ENCODE peak calls at places on chromosomes 5 and 9, in six cellular contexts. One of them, this sample, is unnamed.
A peak's percentile ranks its signal among the peaks of the same experiment; 100 is the strongest.

GRCh38 chr5:52943285-52943684 is 45.9 kb upstream of the ITGA2 start:
- DNase-seq in activated CD8-positive, alpha-beta memory T cell treated with anti-CD3 and anti-CD28 coated beads for 1 hour: no peak
- DNase-seq in NCI-H2081: no peak
- DNase-seq in NCI-H345: no peak
- DNase-seq in dorsolateral prefrontal cortex: no peak
- DNase-seq in HEK293T: no peak
- DNase-seq in this sample: no peak

GRCh38 chr5:134090482-134090881 is 24.0 kb upstream of the TCF7 start:
- DNase-seq in activated CD8-positive, alpha-beta memory T cell treated with anti-CD3 and anti-CD28 coated beads for 1 hour: no peak
- DNase-seq in NCI-H2081: no peak
- DNase-seq in NCI-H345: no peak
- DNase-seq in dorsolateral prefrontal cortex: no peak
- DNase-seq in HEK293T: no peak
- DNase-seq in this sample: no peak

GRCh38 chr9:124880501-124880900 is 18.6 kb downstream of the ARPC5L start:
- DNase-seq in activated CD8-positive, alpha-beta memory T cell treated with anti-CD3 and anti-CD28 coated beads for 1 hour: no peak
- DNase-seq in NCI-H2081: no peak
- DNase-seq in NCI-H345: no peak
- DNase-seq in dorsolateral prefrontal cortex: no peak
- DNase-seq in HEK293T: no peak
- DNase-seq in this sample: no peak

GRCh38 chr9:81234924-81235610 is 454.3 kb downstream of the TLE1 start:
- DNase-seq in activated CD8-positive, alpha-beta memory T cell treated with anti-CD3 and anti-CD28 coated beads for 1 hour: no peak
- DNase-seq in NCI-H2081: no peak
- DNase-seq in NCI-H345: no peak
- DNase-seq in dorsolateral prefrontal cortex: no peak
- DNase-seq in HEK293T: no peak
- DNase-seq in this sample: no peak

GRCh38 chr9:99118782-99119466 is 14.0 kb downstream of the TGFBR1 start:
- DNase-seq in activated CD8-positive, alpha-beta memory T cell treated with anti-CD3 and anti-CD28 coated beads for 1 hour: no peak
- DNase-seq in NCI-H2081: no peak
- DNase-seq in NCI-H345: no peak
- DNase-seq in dorsolateral prefrontal cortex: no peak
- DNase-seq in HEK293T: no peak
- DNase-seq in this sample: no peak

GRCh38 chr9:119114681-119115080 is 254.6 kb downstream of the BRINP1 start:
- DNase-seq in activated CD8-positive, alpha-beta memory T cell treated with anti-CD3 and anti-CD28 coated beads for 1 hour: no peak
- DNase-seq in NCI-H2081: no peak
- DNase-seq in NCI-H345: no peak
- DNase-seq in dorsolateral prefrontal cortex: no peak
- DNase-seq in HEK293T: no peak
- DNase-seq in this sample: no peak

GRCh38 chr9:86669442-86669841 is 277.9 kb downstream of the GAS1 start:
- DNase-seq in activated CD8-positive, alpha-beta memory T cell treated with anti-CD3 and anti-CD28 coated beads for 1 hour: no peak
- DNase-seq in NCI-H2081: no peak
- DNase-seq in NCI-H345: no peak
- DNase-seq in dorsolateral prefrontal cortex: no peak
- DNase-seq in HEK293T: no peak
- DNase-seq in this sample: no peak

GRCh38 chr5:79578876-79579275 is 33.4 kb upstream of the TENT2 start:
- DNase-seq in activated CD8-positive, alpha-beta memory T cell treated with anti-CD3 and anti-CD28 coated beads for 1 hour: no peak
- DNase-seq in NCI-H2081: no peak
- DNase-seq in NCI-H345: no peak
- DNase-seq in dorsolateral prefrontal cortex: no peak
- DNase-seq in HEK293T: no peak
- DNase-seq in this sample: no peak

GRCh38 chr5:87916320-87916719 is 352.3 kb downstream of the TMEM161B start:
- DNase-seq in activated CD8-positive, alpha-beta memory T cell treated with anti-CD3 and anti-CD28 coated beads for 1 hour: no peak
- DNase-seq in NCI-H2081: no peak
- DNase-seq in NCI-H345: no peak
- DNase-seq in dorsolateral prefrontal cortex: no peak
- DNase-seq in HEK293T: no peak
- DNase-seq in this sample: no peak

GRCh38 chr5:76689321-76690026 is 26.5 kb upstream of the F2R start:
- DNase-seq in activated CD8-positive, alpha-beta memory T cell treated with anti-CD3 and anti-CD28 coated beads for 1 hour: no peak
- DNase-seq in NCI-H2081: no peak
- DNase-seq in NCI-H345: no peak
- DNase-seq in dorsolateral prefrontal cortex: no peak
- DNase-seq in HEK293T: no peak
- DNase-seq in this sample: no peak

GRCh38 chr9:87445646-87446045 is 52.0 kb upstream of the DAPK1 start:
- DNase-seq in activated CD8-positive, alpha-beta memory T cell treated with anti-CD3 and anti-CD28 coated beads for 1 hour: no peak
- DNase-seq in NCI-H2081: no peak
- DNase-seq in NCI-H345: no peak
- DNase-seq in dorsolateral prefrontal cortex: peak; percentile 41
- DNase-seq in HEK293T: peak; percentile 68
- DNase-seq in this sample: no peak

GRCh38 chr9:38689678-38690077 is 30.3 kb downstream of the FAM240B start:
- DNase-seq in activated CD8-positive, alpha-beta memory T cell treated with anti-CD3 and anti-CD28 coated beads for 1 hour: no peak
- DNase-seq in NCI-H2081: peak; percentile 84
- DNase-seq in NCI-H345: peak; percentile 61
- DNase-seq in dorsolateral prefrontal cortex: peak; percentile 31
- DNase-seq in HEK293T: no peak
- DNase-seq in this sample: no peak

GRCh38 chr5:133741396-133741795 is 129.1 kb upstream of the FSTL4 start:
- DNase-seq in activated CD8-positive, alpha-beta memory T cell treated with anti-CD3 and anti-CD28 coated beads for 1 hour: no peak
- DNase-seq in NCI-H2081: no peak
- DNase-seq in NCI-H345: no peak
- DNase-seq in dorsolateral prefrontal cortex: no peak
- DNase-seq in HEK293T: no peak
- DNase-seq in this sample: no peak

GRCh38 chr9:84432746-84433145 is 92.2 kb upstream of the SLC28A3 start:
- DNase-seq in activated CD8-positive, alpha-beta memory T cell treated with anti-CD3 and anti-CD28 coated beads for 1 hour: no peak
- DNase-seq in NCI-H2081: no peak
- DNase-seq in NCI-H345: no peak
- DNase-seq in dorsolateral prefrontal cortex: no peak
- DNase-seq in HEK293T: no peak
- DNase-seq in this sample: no peak

GRCh38 chr9:92535940-92536850 is at the start of gene ECM2:
- DNase-seq in activated CD8-positive, alpha-beta memory T cell treated with anti-CD3 and anti-CD28 coated beads for 1 hour: no peak
- DNase-seq in NCI-H2081: no peak
- DNase-seq in NCI-H345: no peak
- DNase-seq in dorsolateral prefrontal cortex: no peak
- DNase-seq in HEK293T: no peak
- DNase-seq in this sample: no peak

GRCh38 chr9:128275198-128276007 is at the start of gene GOLGA2:
- DNase-seq in activated CD8-positive, alpha-beta memory T cell treated with anti-CD3 and anti-CD28 coated beads for 1 hour: no peak
- DNase-seq in NCI-H2081: no peak
- DNase-seq in NCI-H345: peak; percentile 74
- DNase-seq in dorsolateral prefrontal cortex: no peak
- DNase-seq in HEK293T: peak; percentile 65
- DNase-seq in this sample: no peak

GRCh38 chr5:83077662-83078261 is 415 bp downstream of the XRCC4 start:
- DNase-seq in activated CD8-positive, alpha-beta memory T cell treated with anti-CD3 and anti-CD28 coated beads for 1 hour: no peak
- DNase-seq in NCI-H2081: no peak
- DNase-seq in NCI-H345: no peak
- DNase-seq in dorsolateral prefrontal cortex: no peak
- DNase-seq in HEK293T: peak; percentile 15
- DNase-seq in this sample: no peak

GRCh38 chr5:102971693-102972293 is 148.1 kb downstream of the GIN1 start:
- DNase-seq in activated CD8-positive, alpha-beta memory T cell treated with anti-CD3 and anti-CD28 coated beads for 1 hour: no peak
- DNase-seq in NCI-H2081: peak; percentile 18
- DNase-seq in NCI-H345: no peak
- DNase-seq in dorsolateral prefrontal cortex: no peak
- DNase-seq in HEK293T: no peak
- DNase-seq in this sample: no peak

GRCh38 chr9:129351058-129351641 is 173.1 kb upstream of the IER5L start:
- DNase-seq in activated CD8-positive, alpha-beta memory T cell treated with anti-CD3 and anti-CD28 coated beads for 1 hour: no peak
- DNase-seq in NCI-H2081: no peak
- DNase-seq in NCI-H345: no peak
- DNase-seq in dorsolateral prefrontal cortex: no peak
- DNase-seq in HEK293T: no peak
- DNase-seq in this sample: no peak

GRCh38 chr9:136050266-136050705 is 44.8 kb downstream of the NACC2 start:
- DNase-seq in activated CD8-positive, alpha-beta memory T cell treated with anti-CD3 and anti-CD28 coated beads for 1 hour: no peak
- DNase-seq in NCI-H2081: no peak
- DNase-seq in NCI-H345: no peak
- DNase-seq in dorsolateral prefrontal cortex: peak; percentile 38
- DNase-seq in HEK293T: no peak
- DNase-seq in this sample: no peak

GRCh38 chr5:84382363-84383295 is 2.1 kb downstream of the EDIL3 start:
- DNase-seq in activated CD8-positive, alpha-beta memory T cell treated with anti-CD3 and anti-CD28 coated beads for 1 hour: no peak
- DNase-seq in NCI-H2081: peak; percentile 49
- DNase-seq in NCI-H345: peak; percentile 64
- DNase-seq in dorsolateral prefrontal cortex: peak; percentile 69
- DNase-seq in HEK293T: peak; percentile 45
- DNase-seq in this sample: no peak

GRCh38 chr5:141604318-141604717 is 14.5 kb downstream of the DIAPH1 start:
- DNase-seq in activated CD8-positive, alpha-beta memory T cell treated with anti-CD3 and anti-CD28 coated beads for 1 hour: no peak
- DNase-seq in NCI-H2081: no peak
- DNase-seq in NCI-H345: no peak
- DNase-seq in dorsolateral prefrontal cortex: no peak
- DNase-seq in HEK293T: no peak
- DNase-seq in this sample: no peak

GRCh38 chr9:25700430-25700829 is 22.2 kb upstream of the TUSC1 start:
- DNase-seq in activated CD8-positive, alpha-beta memory T cell treated with anti-CD3 and anti-CD28 coated beads for 1 hour: no peak
- DNase-seq in NCI-H2081: no peak
- DNase-seq in NCI-H345: no peak
- DNase-seq in dorsolateral prefrontal cortex: no peak
- DNase-seq in HEK293T: no peak
- DNase-seq in this sample: no peak

GRCh38 chr5:144369001-144369400 is 198.3 kb downstream of the KCTD16 start:
- DNase-seq in activated CD8-positive, alpha-beta memory T cell treated with anti-CD3 and anti-CD28 coated beads for 1 hour: no peak
- DNase-seq in NCI-H2081: peak; percentile 83
- DNase-seq in NCI-H345: peak; percentile 93
- DNase-seq in dorsolateral prefrontal cortex: no peak
- DNase-seq in HEK293T: no peak
- DNase-seq in this sample: no peak

GRCh38 chr5:98698359-98698758 is 75.1 kb upstream of the RGMB start:
- DNase-seq in activated CD8-positive, alpha-beta memory T cell treated with anti-CD3 and anti-CD28 coated beads for 1 hour: no peak
- DNase-seq in NCI-H2081: no peak
- DNase-seq in NCI-H345: no peak
- DNase-seq in dorsolateral prefrontal cortex: no peak
- DNase-seq in HEK293T: no peak
- DNase-seq in this sample: no peak

GRCh38 chr5:172642046-172642409 is 965 bp downstream of the NEURL1B start:
- DNase-seq in activated CD8-positive, alpha-beta memory T cell treated with anti-CD3 and anti-CD28 coated beads for 1 hour: no peak
- DNase-seq in NCI-H2081: no peak
- DNase-seq in NCI-H345: no peak
- DNase-seq in dorsolateral prefrontal cortex: no peak
- DNase-seq in HEK293T: no peak
- DNase-seq in this sample: no peak

GRCh38 chr5:90909945-90910344 is 351.3 kb downstream of the ADGRV1 start:
- DNase-seq in activated CD8-positive, alpha-beta memory T cell treated with anti-CD3 and anti-CD28 coated beads for 1 hour: no peak
- DNase-seq in NCI-H2081: no peak
- DNase-seq in NCI-H345: no peak
- DNase-seq in dorsolateral prefrontal cortex: no peak
- DNase-seq in HEK293T: no peak
- DNase-seq in this sample: no peak

GRCh38 chr5:145521066-145521465 is 314.1 kb downstream of the PRELID2 start:
- DNase-seq in activated CD8-positive, alpha-beta memory T cell treated with anti-CD3 and anti-CD28 coated beads for 1 hour: no peak
- DNase-seq in NCI-H2081: no peak
- DNase-seq in NCI-H345: no peak
- DNase-seq in dorsolateral prefrontal cortex: no peak
- DNase-seq in HEK293T: no peak
- DNase-seq in this sample: no peak

GRCh38 chr5:170078458-170078857 is 27.2 kb upstream of the FOXI1 start:
- DNase-seq in activated CD8-positive, alpha-beta memory T cell treated with anti-CD3 and anti-CD28 coated beads for 1 hour: no peak
- DNase-seq in NCI-H2081: no peak
- DNase-seq in NCI-H345: no peak
- DNase-seq in dorsolateral prefrontal cortex: no peak
- DNase-seq in HEK293T: no peak
- DNase-seq in this sample: no peak

GRCh38 chr9:89502038-89502601 is 4.2 kb upstream of the SEMA4D start:
- DNase-seq in activated CD8-positive, alpha-beta memory T cell treated with anti-CD3 and anti-CD28 coated beads for 1 hour: peak; percentile 65
- DNase-seq in NCI-H2081: no peak
- DNase-seq in NCI-H345: no peak
- DNase-seq in dorsolateral prefrontal cortex: no peak
- DNase-seq in HEK293T: no peak
- DNase-seq in this sample: no peak

GRCh38 chr9:94922691-94923107 is 196.2 kb downstream of the AOPEP start:
- DNase-seq in activated CD8-positive, alpha-beta memory T cell treated with anti-CD3 and anti-CD28 coated beads for 1 hour: no peak
- DNase-seq in NCI-H2081: peak; percentile 78
- DNase-seq in NCI-H345: no peak
- DNase-seq in dorsolateral prefrontal cortex: no peak
- DNase-seq in HEK293T: no peak
- DNase-seq in this sample: no peak

GRCh38 chr9:85377751-85378289 is 363.9 kb downstream of the AGTPBP1 start:
- DNase-seq in activated CD8-positive, alpha-beta memory T cell treated with anti-CD3 and anti-CD28 coated beads for 1 hour: no peak
- DNase-seq in NCI-H2081: no peak
- DNase-seq in NCI-H345: no peak
- DNase-seq in dorsolateral prefrontal cortex: no peak
- DNase-seq in HEK293T: peak; percentile 22
- DNase-seq in this sample: no peak

GRCh38 chr5:179864686-179865085 is 6.1 kb upstream of the MRNIP start:
- DNase-seq in activated CD8-positive, alpha-beta memory T cell treated with anti-CD3 and anti-CD28 coated beads for 1 hour: no peak
- DNase-seq in NCI-H2081: no peak
- DNase-seq in NCI-H345: no peak
- DNase-seq in dorsolateral prefrontal cortex: no peak
- DNase-seq in HEK293T: no peak
- DNase-seq in this sample: no peak